ENCODE peak calls at places on chromosomes 13 and 19, in nine cellular contexts. One of them, this sample, is unnamed.

GRCh38 chr13:75479102-75479501 is 2.9 kb downstream of the TBC1D4 start:
- DNase-seq in fibroblast of villous mesenchyme: peak
- DNase-seq in OCI-LY7: no peak
- DNase-seq in endodermal cell: no peak
- DNase-seq in fibroblast of pulmonary artery: no peak
- DNase-seq in GM23338: no peak
- DNase-seq in brain microvascular endothelial cell: no peak
- DNase-seq in IMR-90: no peak
- DNase-seq in fibroblast of mammary gland: no peak
- DNase-seq in this sample: no peak

GRCh38 chr19:1449467-1450442 is at the start of gene APC2:
- DNase-seq in endodermal cell: peak
- DNase-seq in fibroblast of mammary gland: no peak
- DNase-seq in GM23338: peak
- DNase-seq in fibroblast of villous mesenchyme: no peak
- DNase-seq in fibroblast of pulmonary artery: no peak
- DNase-seq in brain microvascular endothelial cell: no peak
- DNase-seq in IMR-90: peak
- DNase-seq in OCI-LY7: peak
- DNase-seq in this sample: no peak

GRCh38 chr19:30360378-30361106 is 11.6 kb upstream of the ZNF536 start:
- DNase-seq in GM23338: peak
- DNase-seq in brain microvascular endothelial cell: no peak
- DNase-seq in endodermal cell: peak
- DNase-seq in OCI-LY7: no peak
- DNase-seq in fibroblast of pulmonary artery: no peak
- DNase-seq in fibroblast of villous mesenchyme: no peak
- DNase-seq in IMR-90: no peak
- DNase-seq in fibroblast of mammary gland: no peak
- DNase-seq in this sample: no peak

GRCh38 chr19:29651622-29652394 is 13.5 kb upstream of the PLEKHF1 start:
- DNase-seq in fibroblast of pulmonary artery: no peak
- DNase-seq in OCI-LY7: no peak
- DNase-seq in brain microvascular endothelial cell: no peak
- DNase-seq in fibroblast of mammary gland: no peak
- DNase-seq in endodermal cell: no peak
- DNase-seq in fibroblast of villous mesenchyme: no peak
- DNase-seq in GM23338: no peak
- DNase-seq in IMR-90: no peak
- DNase-seq in this sample: no peak

GRCh38 chr19:7415163-7415856 is 66.6 kb downstream of the ARHGEF18 start:
- DNase-seq in fibroblast of villous mesenchyme: peak
- DNase-seq in fibroblast of mammary gland: peak
- DNase-seq in brain microvascular endothelial cell: peak
- DNase-seq in fibroblast of pulmonary artery: peak
- DNase-seq in GM23338: peak
- DNase-seq in endodermal cell: no peak
- DNase-seq in IMR-90: peak
- DNase-seq in OCI-LY7: no peak
- DNase-seq in this sample: peak

GRCh38 chr13:45737571-45738002 is 35.5 kb downstream of the CBY2 start:
- DNase-seq in fibroblast of villous mesenchyme: no peak
- DNase-seq in brain microvascular endothelial cell: no peak
- DNase-seq in endodermal cell: peak
- DNase-seq in IMR-90: no peak
- DNase-seq in fibroblast of mammary gland: no peak
- DNase-seq in GM23338: peak
- DNase-seq in fibroblast of pulmonary artery: no peak
- DNase-seq in OCI-LY7: peak
- DNase-seq in this sample: no peak

GRCh38 chr19:7673995-7674667 is 2.8 kb upstream of the MCEMP1 start:
- DNase-seq in fibroblast of villous mesenchyme: peak
- DNase-seq in brain microvascular endothelial cell: peak
- DNase-seq in fibroblast of pulmonary artery: peak
- DNase-seq in OCI-LY7: peak
- DNase-seq in fibroblast of mammary gland: peak
- DNase-seq in endodermal cell: peak
- DNase-seq in GM23338: peak
- DNase-seq in IMR-90: peak
- DNase-seq in this sample: no peak

GRCh38 chr19:1474011-1474764 is 4.8 kb downstream of the C19orf25 start:
- DNase-seq in fibroblast of pulmonary artery: no peak
- DNase-seq in IMR-90: peak
- DNase-seq in brain microvascular endothelial cell: no peak
- DNase-seq in endodermal cell: no peak
- DNase-seq in OCI-LY7: no peak
- DNase-seq in GM23338: no peak
- DNase-seq in fibroblast of villous mesenchyme: no peak
- DNase-seq in fibroblast of mammary gland: peak
- DNase-seq in this sample: no peak

GRCh38 chr19:38769635-38770211 is 3.6 kb downstream of the LGALS7 start:
- DNase-seq in fibroblast of pulmonary artery: peak
- DNase-seq in GM23338: peak
- DNase-seq in fibroblast of mammary gland: peak
- DNase-seq in brain microvascular endothelial cell: peak
- DNase-seq in IMR-90: peak
- DNase-seq in OCI-LY7: peak
- DNase-seq in fibroblast of villous mesenchyme: peak
- DNase-seq in endodermal cell: peak
- DNase-seq in this sample: peak

GRCh38 chr13:81395368-81395767 is 1054.4 kb upstream of the SPRY2 start:
- DNase-seq in GM23338: peak
- DNase-seq in fibroblast of mammary gland: no peak
- DNase-seq in endodermal cell: peak
- DNase-seq in fibroblast of villous mesenchyme: no peak
- DNase-seq in brain microvascular endothelial cell: no peak
- DNase-seq in IMR-90: no peak
- DNase-seq in OCI-LY7: no peak
- DNase-seq in fibroblast of pulmonary artery: no peak
- DNase-seq in this sample: no peak

GRCh38 chr13:60696602-60697001 is 299.6 kb downstream of the TDRD3 start:
- DNase-seq in endodermal cell: no peak
- DNase-seq in fibroblast of mammary gland: no peak
- DNase-seq in IMR-90: no peak
- DNase-seq in brain microvascular endothelial cell: no peak
- DNase-seq in OCI-LY7: no peak
- DNase-seq in fibroblast of pulmonary artery: no peak
- DNase-seq in fibroblast of villous mesenchyme: no peak
- DNase-seq in GM23338: peak
- DNase-seq in this sample: no peak

GRCh38 chr19:46611791-46612190 is 10.7 kb downstream of the CALM3 start:
- DNase-seq in fibroblast of mammary gland: no peak
- DNase-seq in GM23338: no peak
- DNase-seq in brain microvascular endothelial cell: no peak
- DNase-seq in endodermal cell: peak
- DNase-seq in fibroblast of villous mesenchyme: no peak
- DNase-seq in IMR-90: no peak
- DNase-seq in fibroblast of pulmonary artery: no peak
- DNase-seq in OCI-LY7: no peak
- DNase-seq in this sample: no peak

GRCh38 chr13:77874406-77874805 is 44.2 kb downstream of the EDNRB start:
- DNase-seq in IMR-90: peak
- DNase-seq in fibroblast of villous mesenchyme: peak
- DNase-seq in brain microvascular endothelial cell: peak
- DNase-seq in OCI-LY7: no peak
- DNase-seq in fibroblast of pulmonary artery: peak
- DNase-seq in GM23338: no peak
- DNase-seq in fibroblast of mammary gland: peak
- DNase-seq in endodermal cell: no peak
- DNase-seq in this sample: peak

GRCh38 chr13:48961379-48961778 is 14.3 kb upstream of the FNDC3A start:
- DNase-seq in endodermal cell: no peak
- DNase-seq in fibroblast of villous mesenchyme: no peak
- DNase-seq in fibroblast of mammary gland: no peak
- DNase-seq in fibroblast of pulmonary artery: no peak
- DNase-seq in IMR-90: no peak
- DNase-seq in GM23338: no peak
- DNase-seq in OCI-LY7: no peak
- DNase-seq in brain microvascular endothelial cell: no peak
- DNase-seq in this sample: no peak

GRCh38 chr13:40665754-40666057 is 735 bp downstream of the FOXO1 start:
- DNase-seq in fibroblast of mammary gland: no peak
- DNase-seq in IMR-90: no peak
- DNase-seq in GM23338: no peak
- DNase-seq in fibroblast of villous mesenchyme: no peak
- DNase-seq in fibroblast of pulmonary artery: no peak
- DNase-seq in endodermal cell: no peak
- DNase-seq in brain microvascular endothelial cell: no peak
- DNase-seq in OCI-LY7: peak
- DNase-seq in this sample: no peak

GRCh38 chr13:53782400-53783030 is 753.9 kb downstream of the OLFM4 start:
- DNase-seq in endodermal cell: peak
- DNase-seq in fibroblast of mammary gland: peak
- DNase-seq in GM23338: peak
- DNase-seq in OCI-LY7: peak
- DNase-seq in fibroblast of pulmonary artery: peak
- DNase-seq in brain microvascular endothelial cell: peak
- DNase-seq in IMR-90: peak
- DNase-seq in fibroblast of villous mesenchyme: peak
- DNase-seq in this sample: peak

GRCh38 chr19:53190253-53190652 is 2.9 kb downstream of the ZNF665 start:
- DNase-seq in IMR-90: no peak
- DNase-seq in fibroblast of villous mesenchyme: no peak
- DNase-seq in endodermal cell: no peak
- DNase-seq in fibroblast of mammary gland: no peak
- DNase-seq in GM23338: no peak
- DNase-seq in fibroblast of pulmonary artery: no peak
- DNase-seq in brain microvascular endothelial cell: no peak
- DNase-seq in OCI-LY7: no peak
- DNase-seq in this sample: no peak
- TF ChIP-seq CTCF in IMR-90: no peak
- TF ChIP-seq CTCF in fibroblast of villous mesenchyme: no peak
- TF ChIP-seq CTCF in endodermal cell: no peak
- TF ChIP-seq CTCF in fibroblast of mammary gland: no peak
- TF ChIP-seq CTCF in GM23338: no peak
- TF ChIP-seq CTCF in fibroblast of pulmonary artery: no peak
- TF ChIP-seq CTCF in brain microvascular endothelial cell: no peak
- TF ChIP-seq CTCF in OCI-LY7: no peak
- TF ChIP-seq CTCF in this sample: no peak

DNA sequence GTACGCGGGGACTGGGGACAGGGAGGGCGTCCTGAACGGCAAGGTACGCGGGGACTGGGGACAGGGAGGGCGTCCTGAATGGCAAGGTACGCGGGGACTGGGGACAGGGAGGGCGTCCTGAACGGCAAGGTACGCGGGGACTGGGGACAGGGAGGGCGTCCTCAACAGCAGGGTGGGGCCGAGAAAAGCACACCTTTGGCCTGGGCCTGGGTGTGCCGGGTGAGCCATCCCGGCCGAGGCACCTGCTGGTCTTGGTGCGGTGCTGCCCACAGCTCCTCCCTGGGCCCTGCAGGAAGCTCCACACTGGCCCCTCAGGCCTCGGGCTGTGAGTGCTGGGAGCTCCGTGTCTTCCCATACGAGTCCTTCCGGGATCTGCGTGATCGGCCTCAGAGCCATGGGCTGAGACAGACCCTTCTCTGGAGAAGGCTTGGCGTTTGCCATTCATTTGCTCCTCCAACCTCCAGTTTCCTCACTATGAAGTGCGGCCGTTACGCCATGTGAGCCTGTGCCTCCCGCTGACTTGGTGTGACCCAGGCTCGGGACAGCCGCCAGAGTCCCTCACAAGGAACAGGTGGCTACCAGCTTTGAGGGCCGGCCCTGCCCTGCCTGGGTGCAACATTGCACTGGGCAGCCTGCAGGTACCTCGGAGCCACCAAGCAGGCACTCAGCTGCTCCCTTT is 7.8 kb upstream of the ZNF554 start:
- DNase-seq in endodermal cell: no peak
- DNase-seq in fibroblast of mammary gland: no peak
- DNase-seq in OCI-LY7: no peak
- DNase-seq in brain microvascular endothelial cell: no peak
- DNase-seq in GM23338: no peak
- DNase-seq in fibroblast of villous mesenchyme: no peak
- DNase-seq in fibroblast of pulmonary artery: no peak
- DNase-seq in IMR-90: no peak
- DNase-seq in this sample: no peak
- H3K4me3 ChIP-seq in endodermal cell: no peak
- H3K4me3 ChIP-seq in fibroblast of mammary gland: no peak
- H3K4me3 ChIP-seq in OCI-LY7: no peak
- H3K4me3 ChIP-seq in brain microvascular endothelial cell: no peak
- H3K4me3 ChIP-seq in GM23338: no peak
- H3K4me3 ChIP-seq in fibroblast of villous mesenchyme: no peak
- H3K4me3 ChIP-seq in fibroblast of pulmonary artery: no peak
- H3K4me3 ChIP-seq in IMR-90: no peak
- H3K4me3 ChIP-seq in this sample: no peak

DNA sequence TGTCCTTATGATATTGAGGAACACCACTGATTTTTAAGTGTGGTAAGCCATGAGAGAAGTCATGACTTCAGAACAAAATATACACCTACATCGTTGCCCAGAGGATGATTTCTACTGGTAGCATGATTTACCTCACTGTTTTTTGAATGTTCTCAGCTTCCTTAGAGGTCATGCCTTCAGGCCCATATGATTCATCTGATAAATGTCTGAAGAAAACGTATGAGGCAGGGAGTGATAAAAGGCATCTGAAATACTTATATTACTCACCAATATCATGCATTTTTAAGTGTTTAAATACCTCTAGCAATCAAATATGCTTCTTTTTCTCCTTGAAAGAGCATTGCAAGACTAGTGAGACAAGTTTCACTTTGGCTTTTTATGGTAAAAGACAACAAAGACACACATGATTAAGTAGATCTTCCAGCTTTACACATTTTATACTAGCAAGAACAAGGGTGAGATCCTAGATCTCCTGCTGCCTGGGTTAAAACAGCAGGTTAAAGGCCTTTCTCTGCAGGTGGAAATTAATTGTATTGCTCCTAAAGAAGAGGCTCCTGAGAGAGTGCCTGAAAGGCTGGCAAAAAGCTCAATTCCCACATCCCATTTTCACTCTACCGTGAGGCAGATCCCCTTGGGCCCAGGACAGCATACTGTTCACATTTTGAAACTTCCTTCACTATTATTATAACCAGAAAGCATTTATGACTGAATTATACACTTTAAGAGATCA is 432.4 kb downstream of the SLITRK1 start:
- DNase-seq in GM23338: peak
- DNase-seq in OCI-LY7: no peak
- DNase-seq in fibroblast of pulmonary artery: peak
- DNase-seq in fibroblast of mammary gland: peak
- DNase-seq in brain microvascular endothelial cell: peak
- DNase-seq in IMR-90: peak
- DNase-seq in fibroblast of villous mesenchyme: peak
- DNase-seq in endodermal cell: no peak
- DNase-seq in this sample: peak
- TF ChIP-seq CTCF in GM23338: no peak
- TF ChIP-seq CTCF in OCI-LY7: no peak
- TF ChIP-seq CTCF in fibroblast of pulmonary artery: no peak
- TF ChIP-seq CTCF in fibroblast of mammary gland: no peak
- TF ChIP-seq CTCF in brain microvascular endothelial cell: no peak
- TF ChIP-seq CTCF in IMR-90: no peak
- TF ChIP-seq CTCF in fibroblast of villous mesenchyme: no peak
- TF ChIP-seq CTCF in endodermal cell: no peak
- TF ChIP-seq CTCF in this sample: no peak

DNA sequence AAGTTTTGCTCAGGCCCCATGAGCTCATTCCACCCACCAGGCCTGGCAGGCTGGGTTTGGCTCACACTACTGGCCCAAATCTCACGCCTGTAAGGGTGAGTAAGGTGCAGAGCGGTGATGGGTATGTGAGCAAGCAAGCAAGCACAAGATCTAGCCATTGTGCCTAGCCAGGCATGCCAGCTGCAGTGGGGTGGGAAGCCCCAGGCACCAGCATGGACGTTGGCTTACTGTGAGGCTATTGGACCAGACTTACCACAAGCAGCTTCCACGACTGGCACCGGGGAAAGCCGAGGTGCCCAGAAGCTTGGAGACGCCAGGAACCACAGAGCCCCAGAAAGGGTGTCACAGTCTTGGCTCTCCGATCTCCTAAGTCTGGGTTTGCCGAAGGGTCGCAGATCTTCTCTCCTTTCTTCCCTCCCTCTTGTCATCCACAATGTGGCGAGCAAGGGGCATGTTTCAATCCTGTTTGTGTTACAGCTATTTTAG is 2659.4 kb upstream of the PCDH20 start:
- DNase-seq in OCI-LY7: no peak
- DNase-seq in fibroblast of villous mesenchyme: no peak
- DNase-seq in GM23338: no peak
- DNase-seq in fibroblast of mammary gland: no peak
- DNase-seq in endodermal cell: no peak
- DNase-seq in IMR-90: no peak
- DNase-seq in brain microvascular endothelial cell: no peak
- DNase-seq in fibroblast of pulmonary artery: no peak
- DNase-seq in this sample: no peak
- H3K4me3 ChIP-seq in OCI-LY7: no peak
- H3K4me3 ChIP-seq in fibroblast of villous mesenchyme: no peak
- H3K4me3 ChIP-seq in GM23338: no peak
- H3K4me3 ChIP-seq in fibroblast of mammary gland: no peak
- H3K4me3 ChIP-seq in endodermal cell: no peak
- H3K4me3 ChIP-seq in IMR-90: no peak
- H3K4me3 ChIP-seq in brain microvascular endothelial cell: no peak
- H3K4me3 ChIP-seq in fibroblast of pulmonary artery: no peak
- H3K4me3 ChIP-seq in this sample: no peak

This sample was measured in astrocyte of the cerebellum.